ENCODE peak calls at places on chromosomes 12 and 14, in four cellular contexts. B is K562, P is SK-N-SH, V is GM12892. I is an unnamed sample.

GRCh38 chr14:36506732-36507614 is 13.1 kb downstream of the NKX2-1 start:
- DNase-seq in B (no peak), P (no peak), V (no peak), I (no peak)

GRCh38 chr12:91778938-91779400 is 366.7 kb downstream of the BTG1 start:
- DNase-seq in B (peak), P (no peak), V (peak), I (no peak)

GRCh38 chr12:118544569-118544968 is 168.2 kb downstream of the SUDS3 start:
- DNase-seq in B (no peak), P (no peak), V (no peak), I (no peak)

GRCh38 chr12:41424651-41425050 is 236.5 kb downstream of the PDZRN4 start:
- DNase-seq in B (no peak), P (no peak), V (no peak), I (no peak)

GRCh38 chr12:119859241-119859640 is 17.9 kb downstream of the CIT start:
- DNase-seq in B (no peak), P (no peak), V (no peak), I (no peak)

GRCh38 chr12:123655420-123655819 is 15.5 kb upstream of the TCTN2 start:
- DNase-seq in B (no peak), P (no peak), V (no peak), I (no peak)

GRCh38 chr12:92945659-92946220 is 16.6 kb upstream of the EEA1 start:
- DNase-seq in B (no peak), P (no peak), V (no peak), I (no peak)

GRCh38 chr12:7588703-7589329 is 76.9 kb downstream of the APOBEC1 start:
- DNase-seq in B (peak), P (peak), V (no peak), I (no peak)

GRCh38 chr14:77139540-77140342 is 1.9 kb downstream of the ZDHHC22 start:
- DNase-seq in B (peak), P (peak), V (peak), I (peak)

GRCh38 chr12:26028953-26029740 is 70.7 kb downstream of the RASSF8 start:
- DNase-seq in B (peak), P (peak), V (peak), I (no peak)

GRCh38 chr12:26790645-26790994 is 42.4 kb downstream of the ITPR2 start:
- DNase-seq in B (no peak), P (no peak), V (no peak), I (no peak)

GRCh38 chr12:6620885-6621274 is 13.7 kb upstream of the CHD4 start:
- DNase-seq in B (no peak), P (no peak), V (no peak), I (no peak)

GRCh38 chr12:457676-458075 is 2.1 kb upstream of the B4GALNT3 start:
- DNase-seq in B (no peak), P (no peak), V (no peak), I (no peak)

GRCh38 chr14:19801118-19801464 is 2.5 kb upstream of the OR4N2 start:
- DNase-seq in B (no peak), P (no peak), V (no peak), I (no peak)

GRCh38 chr12:113077057-113077858 is 20.7 kb downstream of the DTX1 start:
- DNase-seq in B (no peak), P (no peak), V (no peak), I (peak)

GRCh38 chr14:36582011-36582873 is at the start of gene NKX2-8:
- DNase-seq in B (peak), P (peak), V (peak), I (no peak)

GRCh38 chr12:122067966-122068365 is 10.6 kb upstream of the MLXIP start:
- DNase-seq in B (no peak), P (no peak), V (peak), I (no peak)

GRCh38 chr14:72568296-72568992 is 325.5 kb downstream of the DPF3 start:
- DNase-seq in B (no peak), P (no peak), V (no peak), I (no peak)

GRCh38 chr12:107418976-107419375 is 266.6 kb upstream of the PWP1 start:
- DNase-seq in B (no peak), P (no peak), V (no peak), I (no peak)

GRCh38 chr12:87020071-87020470 is 763.9 kb upstream of the MGAT4C start:
- DNase-seq in B (no peak), P (no peak), V (no peak), I (no peak)

GRCh38 chr12:19744760-19745218 is 305.5 kb downstream of the AEBP2 start:
- DNase-seq in B (no peak), P (no peak), V (no peak), I (no peak)

GRCh38 chr12:111224196-111225066 is 144.5 kb downstream of the PHETA1 start:
- DNase-seq in B (no peak), P (peak), V (no peak), I (no peak)

GRCh38 chr12:82942963-82943362 is 256.3 kb downstream of the TMTC2 start:
- DNase-seq in B (no peak), P (no peak), V (no peak), I (no peak)
- TF ChIP-seq TAF1 in B (no peak), P (no peak), V (no peak), I (no peak)

GRCh38 chr12:76449993-76450392 is 101.8 kb upstream of the BBS10 start:
- DNase-seq in B (no peak), P (no peak), V (no peak), I (no peak)

GRCh38 chr12:76449572-76449971 is 101.4 kb upstream of the BBS10 start:
- DNase-seq in B (no peak), P (no peak), V (no peak), I (no peak)

GRCh38 chr12:76450690-76451089 is 102.5 kb upstream of the BBS10 start:
- DNase-seq in B (peak), P (no peak), V (no peak), I (no peak)

GRCh38 chr12:76455582-76456345 is 103.8 kb downstream of the OSBPL8 start:
- DNase-seq in B (peak), P (peak), V (peak), I (no peak)

DNA sequence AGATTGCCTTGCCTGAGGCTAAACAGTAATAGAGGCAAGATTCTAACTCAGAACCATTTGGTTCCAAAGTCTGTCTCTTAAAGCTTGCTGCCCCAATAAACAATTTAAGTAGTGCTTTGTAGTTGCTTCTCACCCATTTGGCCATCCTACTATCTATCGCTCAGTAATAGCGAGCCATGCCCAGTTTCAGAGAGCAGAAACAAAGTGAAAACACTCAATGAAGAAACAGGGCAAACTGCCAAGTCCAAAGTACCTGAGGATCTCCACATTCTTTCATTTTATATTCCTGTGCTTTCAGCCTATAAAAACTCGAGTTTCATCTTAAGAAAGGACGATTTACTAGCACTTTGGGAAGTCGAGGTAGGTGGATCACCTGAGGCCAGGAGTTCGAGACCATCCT is 103.3 kb upstream of the BBS10 start:
- DNase-seq in B (no peak), P (no peak), V (no peak), I (no peak)
- TF ChIP-seq TAF1 in B (no peak), P (no peak), V (no peak), I (no peak)

GRCh38 chr12:121038861-121039654 is at the start of gene OASL:
- DNase-seq in B (no peak), P (peak), V (peak), I (no peak)
- TF ChIP-seq TAF1 in B (no peak), P (no peak), V (peak), I (no peak)

DNA sequence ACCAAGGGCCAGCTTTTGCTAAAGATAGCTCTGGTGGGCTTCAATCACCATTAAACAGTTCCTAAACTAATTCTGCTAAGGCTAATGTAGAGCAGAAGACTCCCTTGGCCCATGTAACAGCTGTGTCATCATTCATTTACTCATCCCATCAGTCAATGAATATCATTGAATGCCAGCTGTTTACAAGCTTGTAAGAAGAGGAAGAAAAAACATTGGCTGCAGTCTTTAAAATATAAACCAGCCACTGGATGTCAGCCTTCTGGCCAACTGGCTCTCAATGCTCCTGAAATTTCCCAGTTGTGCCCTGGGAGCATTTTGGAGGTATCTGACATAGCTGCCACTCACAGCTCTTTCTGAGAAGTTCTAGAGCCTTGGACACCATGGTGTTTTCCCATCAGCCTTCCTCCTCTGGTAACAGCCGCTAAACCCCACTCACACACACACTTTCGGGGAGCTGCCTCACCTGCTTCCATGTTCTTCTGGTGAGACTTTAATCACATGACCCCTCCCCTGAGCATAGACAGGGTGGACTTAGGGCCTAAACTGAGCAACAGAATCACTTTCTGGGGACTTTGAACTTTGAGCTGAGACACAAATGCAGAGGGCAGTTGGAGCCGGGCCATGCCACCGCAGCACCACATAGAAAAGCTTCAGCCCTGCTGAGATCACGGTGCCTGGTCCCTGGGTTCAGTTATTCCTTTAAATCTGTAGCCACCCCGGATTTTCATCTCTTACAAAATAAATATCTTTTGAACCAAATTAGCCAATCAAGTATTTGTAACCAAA is 18.2 kb upstream of the MAP3K9 start:
- DNase-seq in B (no peak), P (no peak), V (no peak), I (no peak)
- TF ChIP-seq TAF1 in B (no peak), P (no peak), V (no peak), I (no peak)

GRCh38 chr12:49955899-49956662 is 5.5 kb downstream of the AQP2 start:
- DNase-seq in B (no peak), P (no peak), V (no peak), I (no peak)

GRCh38 chr12:49953961-49954835 is 3.7 kb downstream of the AQP2 start:
- DNase-seq in B (no peak), P (peak), V (no peak), I (no peak)

GRCh38 chr12:49954863-49955830 is 4.6 kb downstream of the AQP2 start:
- DNase-seq in B (no peak), P (peak), V (no peak), I (no peak)

GRCh38 chr12:49957570-49957967 is 4.1 kb upstream of the AQP5 start:
- DNase-seq in B (no peak), P (no peak), V (no peak), I (no peak)

GRCh38 chr12:49956663-49957569 is 4.8 kb upstream of the AQP5 start:
- DNase-seq in B (no peak), P (no peak), V (no peak), I (no peak)
- TF ChIP-seq TAF1 in B (no peak), P (no peak), V (no peak), I (no peak)

GRCh38 chr12:9648701-9649531 is 20.6 kb upstream of the CLEC2D start:
- DNase-seq in B (no peak), P (no peak), V (no peak), I (no peak)

GRCh38 chr12:9649532-9649940 is 20.0 kb upstream of the CLEC2D start:
- DNase-seq in B (no peak), P (no peak), V (no peak), I (no peak)

GRCh38 chr12:9647825-9648700 is 21.4 kb upstream of the CLEC2D start:
- DNase-seq in B (peak), P (peak), V (peak), I (peak)

GRCh38 chr12:9642606-9643270 is 26.8 kb upstream of the CLEC2D start:
- DNase-seq in B (no peak), P (no peak), V (no peak), I (no peak)

DNA sequence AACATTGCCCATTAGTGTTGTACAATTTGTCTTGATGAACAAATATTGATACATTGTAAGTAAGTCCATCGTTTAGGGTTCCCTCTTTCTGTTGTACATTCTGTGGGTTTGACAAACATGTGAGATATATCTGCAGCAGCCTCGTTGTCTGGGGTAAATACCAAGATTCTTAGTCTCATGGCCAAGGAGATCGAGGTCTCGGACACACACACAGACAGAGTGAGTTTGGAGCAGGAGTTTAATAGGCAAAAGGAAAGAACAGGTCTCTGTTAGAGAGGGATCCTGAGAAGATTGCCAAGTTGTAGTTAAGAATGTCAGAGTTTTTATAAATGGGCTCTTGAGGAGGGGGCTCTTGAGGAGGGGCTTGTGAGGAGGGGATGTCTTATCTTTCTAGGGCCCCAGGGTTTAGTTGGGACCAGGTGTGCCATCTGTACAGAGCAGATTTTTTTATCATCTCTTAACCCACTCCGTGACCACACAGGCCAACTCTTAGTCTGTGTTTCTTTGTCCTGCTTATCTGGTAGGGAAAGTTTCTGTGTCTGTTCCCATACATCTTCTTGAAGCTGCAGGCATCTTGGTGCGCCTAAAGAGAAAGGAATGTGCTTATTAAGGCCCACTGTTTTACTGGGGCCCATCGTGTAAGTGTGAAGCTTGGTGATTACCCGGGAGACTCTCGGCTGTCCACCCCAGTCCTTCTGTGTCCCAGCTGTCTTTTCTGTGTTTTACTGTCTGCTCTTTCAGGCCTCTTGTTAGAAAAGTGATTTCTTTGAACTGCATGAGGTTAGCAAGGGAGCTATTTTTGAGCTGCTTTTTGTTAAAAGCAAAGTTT is 22.5 kb upstream of the CLEC2D start:
- DNase-seq in B (no peak), P (no peak), V (no peak), I (no peak)
- TF ChIP-seq TAF1 in B (no peak), P (no peak), V (no peak), I (no peak)

DNA sequence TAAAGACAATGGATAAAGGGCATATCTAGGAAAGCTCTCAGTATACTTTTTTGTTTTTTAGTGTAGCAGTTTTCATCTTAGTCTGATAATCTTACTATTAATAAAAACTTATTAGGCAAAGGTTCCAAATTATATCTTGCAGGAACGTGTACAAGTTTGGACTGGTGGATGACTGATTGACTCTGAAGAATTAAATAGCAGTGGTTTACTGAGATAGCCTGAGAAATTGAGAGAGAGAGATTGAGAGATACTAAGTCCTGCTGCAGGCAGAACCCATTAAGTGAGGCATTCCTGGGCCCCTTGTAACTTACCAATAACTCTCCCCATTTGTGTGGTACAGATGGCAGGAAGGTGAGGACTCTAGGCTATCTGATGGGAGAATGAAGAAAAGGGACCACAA is 80.2 kb upstream of the SLC38A2 start:
- DNase-seq in B (no peak), P (no peak), V (no peak), I (no peak)
- TF ChIP-seq TAF1 in B (no peak), P (no peak), V (no peak), I (no peak)

GRCh38 chr12:52331039-52331438 is 9.8 kb upstream of the KRT83 start:
- DNase-seq in B (no peak), P (no peak), V (no peak), I (no peak)

GRCh38 chr12:52334185-52334584 is 13.0 kb upstream of the KRT83 start:
- DNase-seq in B (no peak), P (no peak), V (no peak), I (no peak)

GRCh38 chr12:52331833-52332232 is 10.6 kb upstream of the KRT83 start:
- DNase-seq in B (no peak), P (no peak), V (no peak), I (no peak)

GRCh38 chr12:52333321-52333720 is 12.1 kb upstream of the KRT83 start:
- DNase-seq in B (no peak), P (no peak), V (no peak), I (no peak)

GRCh38 chr12:52332381-52332780 is 11.2 kb upstream of the KRT83 start:
- DNase-seq in B (no peak), P (no peak), V (no peak), I (no peak)
- TF ChIP-seq TAF1 in B (no peak), P (no peak), V (no peak), I (no peak)

GRCh38 chr12:47222960-47223847 is 143.4 kb upstream of the AMIGO2 start:
- DNase-seq in B (peak), P (no peak), V (no peak), I (peak)

GRCh38 chr12:47224563-47225133 is 144.9 kb upstream of the AMIGO2 start:
- DNase-seq in B (no peak), P (no peak), V (no peak), I (no peak)

GRCh38 chr12:47222592-47222959 is 142.8 kb upstream of the AMIGO2 start:
- DNase-seq in B (no peak), P (no peak), V (no peak), I (peak)

GRCh38 chr12:47225356-47225755 is 145.6 kb upstream of the AMIGO2 start:
- DNase-seq in B (no peak), P (no peak), V (no peak), I (no peak)

DNA sequence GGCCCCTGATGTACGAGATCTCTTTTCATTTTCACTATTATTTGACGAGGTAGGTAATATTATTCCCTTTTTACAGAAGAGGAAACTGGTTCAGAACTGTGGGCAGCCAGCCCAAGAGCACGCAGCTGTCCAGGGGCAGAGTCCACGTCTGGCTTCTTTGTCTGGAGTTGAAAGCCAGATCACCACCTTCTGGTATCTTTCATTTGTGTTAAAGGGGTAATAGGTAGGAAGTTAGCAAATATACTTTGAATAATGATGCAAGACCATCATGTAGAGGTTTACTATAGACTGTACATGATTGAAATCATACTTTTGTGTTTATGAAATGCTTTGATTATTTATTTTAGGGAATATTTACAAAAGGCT is 144.1 kb upstream of the AMIGO2 start:
- DNase-seq in B (no peak), P (no peak), V (no peak), I (no peak)
- TF ChIP-seq TAF1 in B (no peak), P (no peak), V (no peak), I (no peak)

GRCh38 chr12:54229624-54230212 is 40.9 kb upstream of the SMUG1 start:
- DNase-seq in B (no peak), P (no peak), V (no peak), I (no peak)
- TF ChIP-seq TAF1 in B (no peak), P (no peak), V (no peak), I (no peak)

I was measured in H1.